ENCODE peak calls at places on chromosomes 1 and 21, in four cellular contexts. B is heart left ventricle, M is nephron progenitor cell, K is osteoblast. O is an unnamed sample.
A peak's percentile ranks its signal among the peaks of the same experiment; 100 is the strongest.

GRCh38 chr1:63824386-63824898 is 50.6 kb downstream of the ROR1 start:
- DNase-seq in M (no peak), K (no peak), B (no peak), O (no peak)

GRCh38 chr1:19209439-19209989 is 552 bp downstream of the UBR4 start:
- DNase-seq in K (peak; percentile 71), M (peak; percentile 48), B (no peak), O (peak; percentile 67)

GRCh38 chr1:222798111-222798510 is 16.7 kb upstream of the DISP1 start:
- DNase-seq in M (no peak), B (no peak), K (no peak), O (no peak)

GRCh38 chr1:205066221-205066818 is 17.9 kb downstream of the TMEM81 start:
- DNase-seq in B (no peak), M (no peak), K (peak; percentile 27), O (no peak)

GRCh38 chr1:228059536-228060457 is 22.7 kb upstream of the ARF1 start:
- DNase-seq in K (peak; percentile 82), B (no peak), M (peak; percentile 94), O (peak; percentile 64)

GRCh38 chr1:154327466-154328317 is 2.4 kb downstream of the ATP8B2 start:
- DNase-seq in B (no peak), K (peak; percentile 67), M (no peak), O (no peak)

GRCh38 chr1:78075621-78076020 is 29.9 kb downstream of the GIPC2 start:
- DNase-seq in K (peak; percentile 49), B (no peak), M (no peak), O (no peak)

GRCh38 chr21:44427241-44428120 is 27.8 kb upstream of the LRRC3 start:
- DNase-seq in B (no peak), K (peak; percentile 44), M (no peak), O (no peak)

GRCh38 chr1:178542554-178543290 is 29.8 kb downstream of the TEX35 start:
- DNase-seq in K (peak; percentile 95), M (peak; percentile 98), B (peak; percentile 90), O (peak; percentile 92)

GRCh38 chr21:18832950-18833349 is 429.4 kb upstream of the TMPRSS15 start:
- DNase-seq in M (no peak), K (no peak), B (no peak), O (no peak)

GRCh38 chr1:21532992-21533534 is 23.8 kb downstream of the ALPL start:
- DNase-seq in B (no peak), K (no peak), M (no peak), O (no peak)

GRCh38 chr21:42059721-42060120 is 11.4 kb upstream of the UMODL1 start:
- DNase-seq in M (no peak), B (no peak), K (peak; percentile 68), O (no peak)

GRCh38 chr1:20279507-20279906 is 11.2 kb upstream of the VWA5B1 start:
- DNase-seq in B (no peak), K (peak; percentile 86), M (no peak), O (no peak)

GRCh38 chr1:45018599-45019230 is 6.7 kb downstream of the UROD start:
- DNase-seq in K (peak; percentile 88), M (peak; percentile 63), B (no peak), O (no peak)

GRCh38 chr1:17682403-17682802 is 72.7 kb upstream of the ACTL8 start:
- DNase-seq in B (no peak), M (no peak), K (no peak), O (no peak)

GRCh38 chr1:17661546-17662157 is 93.5 kb upstream of the ACTL8 start:
- DNase-seq in M (peak; percentile 90), K (peak; percentile 98), B (peak; percentile 55), O (peak; percentile 88)

GRCh38 chr1:117162806-117163205 is 41.3 kb upstream of the TRIM45 start:
- DNase-seq in M (no peak), B (no peak), K (no peak), O (no peak)

GRCh38 chr1:151255381-151255780 is 847 bp downstream of the PSMD4 start:
- DNase-seq in B (no peak), M (no peak), K (peak; percentile 71), O (peak; percentile 39)

GRCh38 chr1:246971322-246971721 is 36.5 kb downstream of the ZNF695 start:
- DNase-seq in K (no peak), B (peak; percentile 57), M (no peak), O (no peak)

GRCh38 chr1:30908446-30908885 is at the start of gene SDC3:
- DNase-seq in K (peak; percentile 96), M (peak; percentile 64), B (no peak), O (peak; percentile 70)

GRCh38 chr1:201214461-201214860 is 23.8 kb downstream of the IGFN1 start:
- DNase-seq in K (peak; percentile 85), M (no peak), B (peak; percentile 3), O (no peak)

GRCh38 chr1:116066868-116067563 is 44.2 kb upstream of the MAB21L3 start:
- DNase-seq in B (no peak), M (no peak), K (no peak), O (no peak)

GRCh38 chr1:212973426-212973825 is 23.1 kb downstream of the VASH2 start:
- DNase-seq in K (no peak), M (no peak), B (no peak), O (no peak)

GRCh38 chr21:28636988-28637691 is 355.5 kb downstream of the LTN1 start:
- DNase-seq in B (no peak), M (no peak), K (peak; percentile 57), O (no peak)

GRCh38 chr1:10671090-10671489 is 125.4 kb downstream of the CASZ1 start:
- DNase-seq in M (no peak), K (no peak), B (no peak), O (no peak)

GRCh38 chr21:34880401-34880800 is 168.7 kb downstream of the RUNX1 start:
- DNase-seq in M (no peak), K (no peak), B (no peak), O (no peak)

GRCh38 chr1:64396817-64397216 is 73.1 kb upstream of the CACHD1 start:
- DNase-seq in B (no peak), M (no peak), K (no peak), O (no peak)

GRCh38 chr1:160681067-160681890 is 30.3 kb downstream of the CD48 start:
- DNase-seq in B (peak; percentile 62), M (peak; percentile 76), K (no peak), O (peak; percentile 43)
- TF ChIP-seq CTCF in B (no peak), M (peak; percentile 73), K (peak; percentile 51), O (peak; percentile 88)

GRCh38 chr1:229839800-229840199 is 213.8 kb downstream of the URB2 start:
- DNase-seq in B (no peak), K (no peak), M (no peak), O (no peak)
- TF ChIP-seq CTCF in B (no peak), K (no peak), M (no peak), O (no peak)

GRCh38 chr1:245458761-245459174 is 304.0 kb downstream of the KIF26B start:
- DNase-seq in M (no peak), K (peak; percentile 75), B (no peak), O (no peak)

GRCh38 chr1:245457562-245457961 is 302.8 kb downstream of the KIF26B start:
- DNase-seq in K (no peak), M (no peak), B (no peak), O (no peak)

GRCh38 chr1:245461681-245462080 is 306.9 kb downstream of the KIF26B start:
- DNase-seq in B (no peak), K (no peak), M (no peak), O (no peak)

GRCh38 chr1:245459621-245460020 is 304.8 kb downstream of the KIF26B start:
- DNase-seq in B (no peak), K (no peak), M (no peak), O (no peak)

DNA sequence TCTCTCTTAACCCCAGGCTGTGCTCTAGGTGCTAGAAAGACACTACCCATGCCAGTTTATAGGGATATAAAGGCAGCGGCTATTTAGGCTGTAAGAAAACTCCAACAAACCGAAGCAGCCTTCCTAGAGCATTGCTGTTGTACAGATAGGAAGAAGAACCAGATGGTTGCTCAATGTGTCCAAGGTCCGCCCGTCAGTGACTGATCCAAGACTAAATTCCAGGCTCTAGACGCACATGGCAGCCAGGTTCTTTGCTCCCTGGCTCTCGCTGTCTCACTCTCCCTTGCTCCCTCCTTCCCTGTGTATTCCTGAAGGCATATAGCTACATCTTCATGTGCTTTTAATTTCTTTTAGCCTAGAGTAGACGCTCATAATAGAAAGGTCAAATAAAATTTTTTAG is 303.4 kb downstream of the KIF26B start:
- DNase-seq in M (no peak), B (no peak), K (no peak), O (no peak)
- TF ChIP-seq CTCF in M (no peak), B (no peak), K (no peak), O (no peak)

DNA sequence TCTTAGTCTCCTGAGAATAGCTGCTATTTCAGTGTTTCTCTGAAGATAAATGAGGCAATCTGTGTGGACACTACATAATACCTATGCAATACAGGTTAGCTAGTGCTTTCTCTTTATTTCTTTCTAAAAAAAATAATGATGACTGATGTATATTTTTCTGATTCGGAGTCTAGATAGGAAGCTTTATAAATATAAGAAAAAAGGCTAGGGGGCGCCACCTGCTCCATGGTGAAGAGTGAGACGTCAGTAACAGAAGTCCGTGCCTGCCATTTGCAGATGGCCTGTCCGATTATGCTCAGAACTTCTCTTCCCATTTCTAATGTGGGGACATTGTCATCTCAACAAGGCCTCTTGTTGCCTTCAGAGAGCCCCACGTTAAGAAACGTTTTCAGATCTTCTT is 26.4 kb downstream of the QSOX1 start:
- DNase-seq in M (peak; percentile 30), B (no peak), K (peak; percentile 63), O (no peak)
- TF ChIP-seq CTCF in M (peak; percentile 37), B (no peak), K (peak; percentile 47), O (peak; percentile 23)

O was measured in GM13977.